ENCODE peak calls at places on chromosomes 3 and 15, in nine cellular contexts. One of them, this sample, is unnamed.

GRCh38 chr15:98803228-98804056 is 155.1 kb downstream of the IGF1R start:
- DNase-seq in transverse colon: no peak
- DNase-seq in endothelial cell of umbilical vein: no peak
- DNase-seq in colonic mucosa: no peak
- DNase-seq in MM.1S: no peak
- DNase-seq in epithelial cell of esophagus: peak
- DNase-seq in CD8-positive, alpha-beta T cell: no peak
- DNase-seq in HCT116: no peak
- DNase-seq in GM12865: no peak
- DNase-seq in this sample: no peak

GRCh38 chr15:41562784-41563198 is 3.8 kb downstream of the TYRO3 start:
- DNase-seq in colonic mucosa: no peak
- DNase-seq in endothelial cell of umbilical vein: no peak
- DNase-seq in GM12865: no peak
- DNase-seq in CD8-positive, alpha-beta T cell: no peak
- DNase-seq in HCT116: no peak
- DNase-seq in MM.1S: no peak
- DNase-seq in epithelial cell of esophagus: no peak
- DNase-seq in transverse colon: no peak
- DNase-seq in this sample: no peak

GRCh38 chr3:95289295-95289694 is 1226.4 kb downstream of the NSUN3 start:
- DNase-seq in HCT116: no peak
- DNase-seq in endothelial cell of umbilical vein: no peak
- DNase-seq in CD8-positive, alpha-beta T cell: no peak
- DNase-seq in epithelial cell of esophagus: no peak
- DNase-seq in colonic mucosa: no peak
- DNase-seq in MM.1S: no peak
- DNase-seq in transverse colon: no peak
- DNase-seq in GM12865: no peak
- DNase-seq in this sample: no peak

GRCh38 chr3:120332646-120333045 is 16.5 kb downstream of the LRRC58 start:
- DNase-seq in colonic mucosa: no peak
- DNase-seq in epithelial cell of esophagus: no peak
- DNase-seq in CD8-positive, alpha-beta T cell: no peak
- DNase-seq in GM12865: no peak
- DNase-seq in HCT116: no peak
- DNase-seq in MM.1S: no peak
- DNase-seq in transverse colon: no peak
- DNase-seq in endothelial cell of umbilical vein: no peak
- DNase-seq in this sample: no peak

GRCh38 chr3:134864644-134865043 is 69.6 kb downstream of the EPHB1 start:
- DNase-seq in HCT116: no peak
- DNase-seq in CD8-positive, alpha-beta T cell: no peak
- DNase-seq in colonic mucosa: no peak
- DNase-seq in transverse colon: no peak
- DNase-seq in MM.1S: no peak
- DNase-seq in epithelial cell of esophagus: no peak
- DNase-seq in endothelial cell of umbilical vein: peak
- DNase-seq in GM12865: no peak
- DNase-seq in this sample: no peak

GRCh38 chr15:46442196-46442595 is 807.4 kb downstream of the SQOR start:
- DNase-seq in CD8-positive, alpha-beta T cell: no peak
- DNase-seq in epithelial cell of esophagus: no peak
- DNase-seq in colonic mucosa: no peak
- DNase-seq in transverse colon: no peak
- DNase-seq in HCT116: no peak
- DNase-seq in GM12865: no peak
- DNase-seq in MM.1S: no peak
- DNase-seq in endothelial cell of umbilical vein: no peak
- DNase-seq in this sample: no peak

GRCh38 chr3:126125341-126125740 is 41.4 kb upstream of the SLC41A3 start:
- DNase-seq in endothelial cell of umbilical vein: no peak
- DNase-seq in colonic mucosa: peak
- DNase-seq in epithelial cell of esophagus: no peak
- DNase-seq in CD8-positive, alpha-beta T cell: no peak
- DNase-seq in HCT116: no peak
- DNase-seq in MM.1S: no peak
- DNase-seq in GM12865: no peak
- DNase-seq in transverse colon: peak
- DNase-seq in this sample: no peak

GRCh38 chr15:28936081-28936480 is 50.3 kb downstream of the APBA2 start:
- DNase-seq in HCT116: no peak
- DNase-seq in transverse colon: no peak
- DNase-seq in GM12865: no peak
- DNase-seq in MM.1S: no peak
- DNase-seq in colonic mucosa: no peak
- DNase-seq in CD8-positive, alpha-beta T cell: no peak
- DNase-seq in endothelial cell of umbilical vein: no peak
- DNase-seq in epithelial cell of esophagus: no peak
- DNase-seq in this sample: no peak

GRCh38 chr15:61685513-61685912 is 374.7 kb downstream of the VPS13C start:
- DNase-seq in endothelial cell of umbilical vein: no peak
- DNase-seq in GM12865: no peak
- DNase-seq in CD8-positive, alpha-beta T cell: no peak
- DNase-seq in epithelial cell of esophagus: peak
- DNase-seq in transverse colon: no peak
- DNase-seq in colonic mucosa: no peak
- DNase-seq in HCT116: no peak
- DNase-seq in MM.1S: no peak
- DNase-seq in this sample: no peak

GRCh38 chr3:12444582-12445468 is 39.5 kb upstream of the TSEN2 start:
- DNase-seq in HCT116: peak
- DNase-seq in transverse colon: peak
- DNase-seq in epithelial cell of esophagus: peak
- DNase-seq in colonic mucosa: peak
- DNase-seq in CD8-positive, alpha-beta T cell: no peak
- DNase-seq in MM.1S: no peak
- DNase-seq in GM12865: no peak
- DNase-seq in endothelial cell of umbilical vein: no peak
- DNase-seq in this sample: no peak

GRCh38 chr3:52570076-52570475 is 33.7 kb downstream of the UQCC5 start:
- DNase-seq in HCT116: no peak
- DNase-seq in colonic mucosa: no peak
- DNase-seq in transverse colon: no peak
- DNase-seq in MM.1S: no peak
- DNase-seq in CD8-positive, alpha-beta T cell: no peak
- DNase-seq in GM12865: no peak
- DNase-seq in epithelial cell of esophagus: no peak
- DNase-seq in endothelial cell of umbilical vein: no peak
- DNase-seq in this sample: no peak

GRCh38 chr3:183265157-183265642 is 12.1 kb downstream of the B3GNT5 start:
- DNase-seq in endothelial cell of umbilical vein: no peak
- DNase-seq in GM12865: no peak
- DNase-seq in HCT116: no peak
- DNase-seq in MM.1S: no peak
- DNase-seq in epithelial cell of esophagus: peak
- DNase-seq in transverse colon: no peak
- DNase-seq in CD8-positive, alpha-beta T cell: no peak
- DNase-seq in colonic mucosa: no peak
- DNase-seq in this sample: no peak

GRCh38 chr3:194321666-194322640 is 29.2 kb downstream of the CPN2 start:
- DNase-seq in CD8-positive, alpha-beta T cell: no peak
- DNase-seq in HCT116: peak
- DNase-seq in transverse colon: no peak
- DNase-seq in colonic mucosa: no peak
- DNase-seq in MM.1S: no peak
- DNase-seq in GM12865: no peak
- DNase-seq in epithelial cell of esophagus: peak
- DNase-seq in endothelial cell of umbilical vein: no peak
- DNase-seq in this sample: no peak

GRCh38 chr15:57227181-57227580 is 149.1 kb upstream of the CGNL1 start:
- DNase-seq in endothelial cell of umbilical vein: no peak
- DNase-seq in epithelial cell of esophagus: no peak
- DNase-seq in CD8-positive, alpha-beta T cell: no peak
- DNase-seq in colonic mucosa: no peak
- DNase-seq in GM12865: no peak
- DNase-seq in transverse colon: no peak
- DNase-seq in HCT116: no peak
- DNase-seq in MM.1S: no peak
- DNase-seq in this sample: no peak

GRCh38 chr3:131907809-131908208 is 127.0 kb downstream of the CPNE4 start:
- DNase-seq in colonic mucosa: no peak
- DNase-seq in epithelial cell of esophagus: peak
- DNase-seq in transverse colon: no peak
- DNase-seq in CD8-positive, alpha-beta T cell: no peak
- DNase-seq in MM.1S: no peak
- DNase-seq in GM12865: no peak
- DNase-seq in HCT116: no peak
- DNase-seq in endothelial cell of umbilical vein: no peak
- DNase-seq in this sample: no peak

GRCh38 chr3:129936757-129937156 is 37.8 kb upstream of the TRH start:
- DNase-seq in endothelial cell of umbilical vein: peak
- DNase-seq in MM.1S: peak
- DNase-seq in epithelial cell of esophagus: peak
- DNase-seq in HCT116: no peak
- DNase-seq in transverse colon: peak
- DNase-seq in GM12865: no peak
- DNase-seq in colonic mucosa: peak
- DNase-seq in CD8-positive, alpha-beta T cell: peak
- DNase-seq in this sample: peak

GRCh38 chr15:50907866-50908208 is 646 bp upstream of the AP4E1 start:
- DNase-seq in endothelial cell of umbilical vein: peak
- DNase-seq in epithelial cell of esophagus: peak
- DNase-seq in MM.1S: peak
- DNase-seq in GM12865: peak
- DNase-seq in HCT116: peak
- DNase-seq in transverse colon: peak
- DNase-seq in CD8-positive, alpha-beta T cell: peak
- DNase-seq in colonic mucosa: peak
- DNase-seq in this sample: no peak

GRCh38 chr3:80994767-80995166 is 766.7 kb downstream of the GBE1 start:
- DNase-seq in endothelial cell of umbilical vein: no peak
- DNase-seq in epithelial cell of esophagus: no peak
- DNase-seq in colonic mucosa: no peak
- DNase-seq in transverse colon: no peak
- DNase-seq in GM12865: no peak
- DNase-seq in MM.1S: no peak
- DNase-seq in HCT116: no peak
- DNase-seq in CD8-positive, alpha-beta T cell: no peak
- DNase-seq in this sample: no peak
- H3K4me3 ChIP-seq in endothelial cell of umbilical vein: no peak
- H3K4me3 ChIP-seq in epithelial cell of esophagus: no peak
- H3K4me3 ChIP-seq in colonic mucosa: no peak
- H3K4me3 ChIP-seq in transverse colon: no peak
- H3K4me3 ChIP-seq in GM12865: no peak
- H3K4me3 ChIP-seq in MM.1S: no peak
- H3K4me3 ChIP-seq in HCT116: no peak
- H3K4me3 ChIP-seq in CD8-positive, alpha-beta T cell: no peak
- H3K4me3 ChIP-seq in this sample: no peak

GRCh38 chr15:68874788-68875187 is 54.1 kb upstream of the ANP32A start:
- DNase-seq in colonic mucosa: no peak
- DNase-seq in CD8-positive, alpha-beta T cell: no peak
- DNase-seq in endothelial cell of umbilical vein: no peak
- DNase-seq in HCT116: no peak
- DNase-seq in GM12865: no peak
- DNase-seq in epithelial cell of esophagus: no peak
- DNase-seq in MM.1S: no peak
- DNase-seq in transverse colon: no peak
- DNase-seq in this sample: no peak
- TF ChIP-seq CTCF in colonic mucosa: no peak
- TF ChIP-seq CTCF in CD8-positive, alpha-beta T cell: no peak
- TF ChIP-seq CTCF in endothelial cell of umbilical vein: no peak
- TF ChIP-seq CTCF in HCT116: peak
- TF ChIP-seq CTCF in GM12865: no peak
- TF ChIP-seq CTCF in epithelial cell of esophagus: no peak
- TF ChIP-seq CTCF in MM.1S: no peak
- TF ChIP-seq CTCF in transverse colon: no peak
- TF ChIP-seq CTCF in this sample: no peak

DNA sequence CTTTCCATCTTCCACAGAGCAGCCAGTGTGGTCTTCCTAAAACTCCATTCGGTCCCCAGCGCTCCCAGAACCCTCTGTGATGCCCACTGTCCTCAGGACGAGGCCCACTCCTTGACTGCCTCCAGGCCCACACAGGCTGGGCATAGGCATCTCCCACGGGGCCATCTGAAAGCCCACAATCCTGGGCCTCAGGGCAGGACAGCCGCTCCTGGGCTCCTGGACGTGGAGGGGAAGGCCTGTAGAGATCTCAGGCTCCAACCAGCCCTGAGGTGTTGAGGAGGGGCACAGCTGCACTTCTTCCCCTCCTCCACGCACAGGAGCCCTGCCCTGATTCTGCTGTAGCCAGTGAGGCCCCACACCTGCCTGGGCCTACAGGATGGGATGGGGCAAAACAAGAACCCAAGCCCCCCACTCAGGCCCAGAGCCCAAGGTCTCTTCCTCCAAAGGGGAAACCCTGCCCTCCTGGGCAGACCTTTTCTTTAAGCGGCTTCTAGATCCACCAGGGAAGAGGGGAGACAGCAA is 26.0 kb downstream of the SHISA5 start:
- DNase-seq in HCT116: no peak
- DNase-seq in GM12865: no peak
- DNase-seq in endothelial cell of umbilical vein: no peak
- DNase-seq in transverse colon: no peak
- DNase-seq in CD8-positive, alpha-beta T cell: no peak
- DNase-seq in MM.1S: no peak
- DNase-seq in colonic mucosa: no peak
- DNase-seq in epithelial cell of esophagus: no peak
- DNase-seq in this sample: no peak
- H3K4me3 ChIP-seq in HCT116: no peak
- H3K4me3 ChIP-seq in GM12865: no peak
- H3K4me3 ChIP-seq in endothelial cell of umbilical vein: no peak
- H3K4me3 ChIP-seq in transverse colon: no peak
- H3K4me3 ChIP-seq in CD8-positive, alpha-beta T cell: no peak
- H3K4me3 ChIP-seq in MM.1S: no peak
- H3K4me3 ChIP-seq in colonic mucosa: no peak
- H3K4me3 ChIP-seq in epithelial cell of esophagus: no peak
- H3K4me3 ChIP-seq in this sample: no peak

GRCh38 chr15:45111390-45112142 is 2.4 kb downstream of the DUOX2 start:
- DNase-seq in MM.1S: no peak
- DNase-seq in epithelial cell of esophagus: no peak
- DNase-seq in GM12865: no peak
- DNase-seq in CD8-positive, alpha-beta T cell: no peak
- DNase-seq in endothelial cell of umbilical vein: no peak
- DNase-seq in colonic mucosa: no peak
- DNase-seq in transverse colon: no peak
- DNase-seq in HCT116: no peak
- DNase-seq in this sample: no peak
- TF ChIP-seq CTCF in MM.1S: no peak
- TF ChIP-seq CTCF in epithelial cell of esophagus: no peak
- TF ChIP-seq CTCF in GM12865: no peak
- TF ChIP-seq CTCF in CD8-positive, alpha-beta T cell: no peak
- TF ChIP-seq CTCF in endothelial cell of umbilical vein: no peak
- TF ChIP-seq CTCF in colonic mucosa: no peak
- TF ChIP-seq CTCF in transverse colon: no peak
- TF ChIP-seq CTCF in HCT116: no peak
- TF ChIP-seq CTCF in this sample: no peak

This sample was measured in GM12864.